ENCODE peak calls at places on chromosomes 11 and 22, in six cellular contexts. K, Y, D, F, J and N are unnamed samples.

GRCh38 chr22:27418261-27418660 is 383.3 kb downstream of the MN1 start:
- DNase-seq in K (no peak), Y (no peak), D (no peak), F (no peak), J (no peak), N (no peak)

GRCh38 chr22:33837806-33838205 is 82.5 kb downstream of the LARGE1 start:
- DNase-seq in K (peak), Y (no peak), D (no peak), F (no peak), J (no peak), N (no peak)

GRCh38 chr22:39496131-39496838 is 5.8 kb upstream of the MIEF1 start:
- DNase-seq in K (peak), Y (peak), D (peak), F (peak), J (peak), N (peak)

GRCh38 chr11:105334025-105334714 is 194.6 kb upstream of the CARD18 start:
- DNase-seq in K (no peak), Y (no peak), D (no peak), F (no peak), J (no peak), N (no peak)

GRCh38 chr11:63212742-63213141 is 30.7 kb downstream of the SLC22A25 start:
- DNase-seq in K (peak), Y (peak), D (peak), F (peak), J (no peak), N (peak)

GRCh38 chr11:76624515-76625379 is 45.8 kb downstream of the LRRC32 start:
- DNase-seq in K (no peak), Y (no peak), D (no peak), F (no peak), J (no peak), N (no peak)

GRCh38 chr11:116335891-116336290 is 436.9 kb downstream of the BUD13 start:
- DNase-seq in K (no peak), Y (no peak), D (no peak), F (no peak), J (no peak), N (no peak)

GRCh38 chr22:23822101-23822671 is 16.6 kb downstream of the DERL3 start:
- DNase-seq in K (no peak), Y (no peak), D (no peak), F (no peak), J (no peak), N (no peak)

GRCh38 chr22:33380789-33381530 is 322.8 kb upstream of the SYN3 start:
- DNase-seq in K (peak), Y (no peak), D (no peak), F (no peak), J (no peak), N (no peak)

GRCh38 chr22:44360686-44361381 is 48.1 kb upstream of the SHISAL1 start:
- DNase-seq in K (peak), Y (no peak), D (no peak), F (no peak), J (no peak), N (no peak)

GRCh38 chr11:79437274-79437980 is 3.4 kb downstream of the TENM4 start:
- DNase-seq in K (peak), Y (peak), D (peak), F (no peak), J (no peak), N (peak)

GRCh38 chr11:39806652-39807051 is 1652.8 kb downstream of the LRRC4C start:
- DNase-seq in K (no peak), Y (no peak), D (no peak), F (no peak), J (no peak), N (no peak)

GRCh38 chr11:93570759-93571413 is 27.7 kb upstream of the SMCO4 start:
- DNase-seq in K (peak), Y (no peak), D (no peak), F (no peak), J (no peak), N (no peak)

GRCh38 chr11:123357353-123357989 is 72.6 kb upstream of the GRAMD1B start:
- DNase-seq in K (no peak), Y (no peak), D (no peak), F (no peak), J (no peak), N (no peak)
- TF ChIP-seq CTCF in K (no peak), Y (no peak), D (no peak), F (no peak), J (no peak), N (no peak)

GRCh38 chr11:46162700-46163099 is 41.4 kb upstream of the PHF21A start:
- DNase-seq in K (no peak), Y (no peak), D (no peak), F (no peak), J (no peak), N (no peak)

GRCh38 chr11:46161201-46161600 is 39.9 kb upstream of the PHF21A start:
- DNase-seq in K (no peak), Y (no peak), D (no peak), F (no peak), J (no peak), N (no peak)

GRCh38 chr11:46159694-46160093 is 38.4 kb upstream of the PHF21A start:
- DNase-seq in K (no peak), Y (no peak), D (no peak), F (no peak), J (no peak), N (no peak)

GRCh38 chr11:46160100-46160499 is 38.8 kb upstream of the PHF21A start:
- DNase-seq in K (no peak), Y (no peak), D (no peak), F (no peak), J (no peak), N (no peak)
- TF ChIP-seq CTCF in K (no peak), Y (no peak), D (no peak), F (no peak), J (no peak), N (no peak)

GRCh38 chr11:72422414-72422813 is 11.9 kb downstream of the CLPB start:
- DNase-seq in K (no peak), Y (no peak), D (no peak), F (no peak), J (no peak), N (no peak)

GRCh38 chr11:72413914-72414628 is 20.3 kb downstream of the CLPB start:
- DNase-seq in K (peak), Y (peak), D (peak), F (peak), J (peak), N (peak)

GRCh38 chr11:72423840-72424239 is 10.5 kb downstream of the CLPB start:
- DNase-seq in K (no peak), Y (no peak), D (no peak), F (no peak), J (no peak), N (no peak)

GRCh38 chr11:72421351-72421750 is 13.0 kb downstream of the CLPB start:
- DNase-seq in K (no peak), Y (no peak), D (no peak), F (no peak), J (no peak), N (no peak)

DNA sequence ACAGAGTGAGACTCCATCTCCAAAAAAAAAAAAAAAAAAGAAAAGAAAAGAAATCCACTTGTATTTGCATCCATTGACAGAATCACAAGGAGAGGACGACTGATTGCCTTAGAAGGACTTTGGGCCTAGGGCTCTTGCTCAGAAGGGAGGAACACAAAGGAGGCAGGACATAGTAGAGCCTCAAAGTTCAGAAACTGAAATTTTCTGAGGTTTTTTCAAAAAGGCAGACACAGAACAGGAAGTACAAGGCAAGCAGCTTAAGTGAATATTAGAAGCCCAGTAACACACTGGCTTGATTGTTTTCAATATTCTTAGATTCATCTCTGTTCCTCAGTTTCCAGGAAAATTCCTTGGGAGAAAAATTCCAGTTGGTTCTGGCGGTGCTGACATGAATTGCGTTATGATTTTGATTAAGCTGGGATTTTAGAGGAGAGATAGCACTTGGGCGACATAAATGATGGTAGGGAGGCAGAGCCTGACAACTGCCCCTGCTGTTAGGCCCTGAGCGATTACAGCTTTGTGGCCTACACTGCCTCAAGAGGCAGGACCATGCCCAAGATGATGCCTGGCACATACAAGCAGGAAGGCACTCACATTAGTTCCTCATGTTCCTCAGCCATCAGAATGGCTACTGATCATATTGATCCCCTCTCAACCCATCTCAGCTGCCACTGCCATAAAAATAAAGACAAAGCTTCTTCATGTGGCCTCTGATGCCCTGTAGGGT is 15.3 kb downstream of the CLPB start:
- DNase-seq in K (no peak), Y (peak), D (no peak), F (no peak), J (no peak), N (peak)
- TF ChIP-seq CTCF in K (no peak), Y (peak), D (no peak), F (no peak), J (no peak), N (no peak)

DNA sequence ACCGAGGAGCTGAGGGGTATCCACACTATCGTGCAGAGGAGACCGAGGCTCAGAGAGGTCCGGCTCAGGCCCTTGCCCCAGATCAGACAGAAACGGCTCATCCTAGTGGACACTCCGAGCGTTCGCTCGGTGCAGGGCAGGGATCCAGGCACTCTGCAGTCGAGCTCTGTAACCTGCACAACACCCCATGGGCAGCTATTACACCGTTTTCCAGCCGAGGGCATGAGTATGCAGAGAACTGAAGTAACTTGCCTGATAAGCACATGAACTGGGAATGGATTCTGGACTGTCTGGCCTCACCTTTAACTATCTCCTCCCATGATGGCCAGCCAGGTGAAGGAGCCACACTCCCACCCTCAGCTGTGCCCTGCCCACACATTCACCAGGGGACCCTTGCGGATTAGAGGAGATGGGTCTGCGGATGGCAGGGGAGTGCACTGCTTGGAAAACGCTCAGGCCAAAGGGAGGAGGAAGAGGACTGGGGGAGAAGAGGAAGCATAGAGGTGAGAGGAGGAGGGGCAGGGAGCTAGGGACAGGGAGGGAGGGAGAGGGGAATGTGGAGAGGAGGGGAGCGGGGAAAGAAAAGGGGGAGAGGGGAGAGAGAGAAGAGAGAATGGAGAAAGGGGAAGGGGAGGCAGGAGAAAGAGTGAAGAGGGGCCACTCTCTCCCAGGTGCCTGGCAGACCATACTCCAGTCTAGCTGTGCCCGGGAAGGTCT is 33.0 kb upstream of the TCF20 start:
- DNase-seq in K (no peak), Y (no peak), D (no peak), F (no peak), J (no peak), N (no peak)
- TF ChIP-seq CTCF in K (no peak), Y (no peak), D (no peak), F (no peak), J (no peak), N (no peak)

GRCh38 chr11:61425367-61426131 is 4.2 kb downstream of the CPSF7 start:
- DNase-seq in K (no peak), Y (no peak), D (no peak), F (no peak), J (no peak), N (no peak)

GRCh38 chr11:61429691-61430582 is at the start of the genes CPSF7 and SDHAF2:
- DNase-seq in K (peak), Y (peak), D (peak), F (peak), J (peak), N (peak)

GRCh38 chr11:61429346-61429690 is 457 bp downstream of the CPSF7 start:
- DNase-seq in K (peak), Y (peak), D (peak), F (peak), J (no peak), N (peak)
- TF ChIP-seq CTCF in K (no peak), Y (peak), D (peak), F (peak), J (peak), N (peak)

GRCh38 chr11:13486926-13487660 is 8.7 kb downstream of the PTH start:
- DNase-seq in K (peak), Y (no peak), D (peak), F (peak), J (no peak), N (peak)

GRCh38 chr11:13487661-13488030 is 8.2 kb downstream of the PTH start:
- DNase-seq in K (peak), Y (no peak), D (no peak), F (peak), J (no peak), N (peak)
- TF ChIP-seq CTCF in K (peak), Y (peak), D (peak), F (no peak), J (no peak), N (peak)

GRCh38 chr22:31995046-31995445 is 48.0 kb upstream of the SLC5A1 start:
- DNase-seq in K (no peak), Y (no peak), D (no peak), F (peak), J (no peak), N (no peak)
- TF ChIP-seq CTCF in K (peak), Y (no peak), D (peak), F (peak), J (no peak), N (no peak)